ENCODE peak calls at places on chromosomes 2 and 18, in five cellular contexts. U is HCT116, J is transverse colon, P is cardiac muscle cell, W is right lobe of liver. M is an unnamed sample.
A peak's percentile ranks its signal among the peaks of the same experiment; 100 is the strongest.

GRCh38 chr2:220036431-220036830 is 409.0 kb downstream of the SLC4A3 start:
- DNase-seq in U (no peak), J (no peak), P (no peak), W (no peak), M (no peak)

GRCh38 chr2:8563814-8564474 is 117.9 kb upstream of the ID2 start:
- DNase-seq in U (no peak), J (peak; percentile 5), P (no peak), W (peak; percentile 20), M (no peak)

GRCh38 chr18:11857177-11857887 is 6.1 kb downstream of the CHMP1B start:
- DNase-seq in U (peak; percentile 95), J (peak; percentile 83), P (peak; percentile 98), W (no peak), M (peak; percentile 99)

GRCh38 chr2:157559890-157560289 is 68.8 kb downstream of the ACVR1C start:
- DNase-seq in U (no peak), J (no peak), P (no peak), W (no peak), M (no peak)

GRCh38 chr18:35030234-35030989 is 10.8 kb upstream of the MAPRE2 start:
- DNase-seq in U (no peak), J (peak; percentile 22), P (no peak), W (no peak), M (no peak)

GRCh38 chr2:88831792-88832248 is 140.3 kb downstream of the RPIA start:
- DNase-seq in U (peak; percentile 42), J (peak; percentile 83), P (peak; percentile 74), W (no peak), M (no peak)

GRCh38 chr2:172246649-172247048 is 143.9 kb upstream of the DLX2 start:
- DNase-seq in U (peak; percentile 63), J (no peak), P (no peak), W (no peak), M (no peak)

GRCh38 chr2:8004250-8004681 is 677.6 kb upstream of the ID2 start:
- DNase-seq in U (no peak), J (peak; percentile 48), P (peak; percentile 90), W (no peak), M (peak; percentile 33)

GRCh38 chr2:100013892-100014677 is 128.3 kb downstream of the AFF3 start:
- DNase-seq in U (peak; percentile 81), J (no peak), P (peak; percentile 84), W (peak; percentile 81), M (peak; percentile 95)

GRCh38 chr18:49238433-49239042 is 221.9 kb downstream of the DYM start:
- DNase-seq in U (peak; percentile 13), J (no peak), P (peak; percentile 56), W (no peak), M (no peak)

GRCh38 chr18:73283032-73283431 is 415.2 kb upstream of the NETO1 start:
- DNase-seq in U (no peak), J (no peak), P (no peak), W (no peak), M (no peak)

GRCh38 chr2:149040451-149040850 is 2.0 kb downstream of the LYPD6B start:
- DNase-seq in U (peak; percentile 42), J (peak; percentile 45), P (peak; percentile 11), W (no peak), M (no peak)

GRCh38 chr2:197179744-197180498 is 130.7 kb downstream of the ANKRD44 start:
- DNase-seq in U (no peak), J (no peak), P (peak; percentile 63), W (peak; percentile 87), M (peak; percentile 52)

GRCh38 chr2:164388511-164388910 is 232.8 kb downstream of the GRB14 start:
- DNase-seq in U (no peak), J (no peak), P (peak; percentile 25), W (no peak), M (peak; percentile 57)

GRCh38 chr18:8952796-8953760 is 149.4 kb upstream of the NDUFV2 start:
- DNase-seq in U (no peak), J (no peak), P (peak; percentile 86), W (no peak), M (peak; percentile 74)

GRCh38 chr2:31335921-31336570 is 78.5 kb downstream of the XDH start:
- DNase-seq in U (no peak), J (no peak), P (peak; percentile 60), W (no peak), M (peak; percentile 34)

GRCh38 chr2:64807417-64807816 is 153.7 kb upstream of the SERTAD2 start:
- DNase-seq in U (peak; percentile 70), J (no peak), P (peak; percentile 94), W (no peak), M (peak; percentile 99)

GRCh38 chr2:39094717-39095363 is 26.0 kb downstream of the SOS1 start:
- DNase-seq in U (no peak), J (no peak), P (peak; percentile 68), W (no peak), M (peak; percentile 73)

GRCh38 chr2:176565641-176566323 is 296.5 kb downstream of the MTX2 start:
- DNase-seq in U (no peak), J (no peak), P (no peak), W (no peak), M (no peak)

GRCh38 chr2:239376942-239377531 is 23.8 kb downstream of the HDAC4 start:
- DNase-seq in U (no peak), J (no peak), P (no peak), W (peak; percentile 34), M (no peak)

GRCh38 chr2:127422631-127423475 is 4.6 kb downstream of the PROC start:
- DNase-seq in U (no peak), J (peak; percentile 45), P (no peak), W (no peak), M (no peak)

GRCh38 chr18:54822872-54823845 is 5.1 kb upstream of the RAB27B start:
- DNase-seq in U (peak; percentile 34), J (no peak), P (peak; percentile 85), W (no peak), M (peak; percentile 78)

GRCh38 chr18:1436199-1436598 is 531.5 kb downstream of the ADCYAP1 start:
- DNase-seq in U (no peak), J (no peak), P (no peak), W (no peak), M (no peak)

GRCh38 chr2:231425811-231426703 is 30.5 kb downstream of the B3GNT7 start:
- DNase-seq in U (no peak), J (no peak), P (no peak), W (no peak), M (no peak)

GRCh38 chr2:175445276-175445675 is 263.8 kb upstream of the ATP5MC3 start:
- DNase-seq in U (no peak), J (no peak), P (no peak), W (no peak), M (no peak)

GRCh38 chr18:45739848-45740247 is 15.9 kb downstream of the SLC14A1 start:
- DNase-seq in U (no peak), J (no peak), P (no peak), W (no peak), M (no peak)

GRCh38 chr2:42925742-42926437 is 133.5 kb upstream of the HAAO start:
- DNase-seq in U (no peak), J (no peak), P (no peak), W (peak; percentile 92), M (no peak)

GRCh38 chr2:69720404-69720803 is 21.5 kb upstream of the ANXA4 start:
- DNase-seq in U (no peak), J (no peak), P (peak; percentile 31), W (no peak), M (no peak)
- TF ChIP-seq CTCF in U (peak; percentile 14), J (no peak), P (peak; percentile 51), W (peak; percentile 18), M (peak; percentile 60)

GRCh38 chr2:9982248-9982647 is 30.8 kb downstream of the GRHL1 start:
- DNase-seq in U (no peak), J (no peak), P (peak; percentile 82), W (no peak), M (peak; percentile 83)

GRCh38 chr2:9984217-9984739 is 32.8 kb downstream of the GRHL1 start:
- DNase-seq in U (peak; percentile 47), J (no peak), P (peak; percentile 71), W (no peak), M (no peak)

GRCh38 chr2:9983413-9984216 is 32.1 kb downstream of the GRHL1 start:
- DNase-seq in U (no peak), J (no peak), P (peak; percentile 33), W (no peak), M (no peak)

GRCh38 chr2:9981646-9982045 is 30.2 kb downstream of the GRHL1 start:
- DNase-seq in U (no peak), J (no peak), P (no peak), W (no peak), M (no peak)

DNA sequence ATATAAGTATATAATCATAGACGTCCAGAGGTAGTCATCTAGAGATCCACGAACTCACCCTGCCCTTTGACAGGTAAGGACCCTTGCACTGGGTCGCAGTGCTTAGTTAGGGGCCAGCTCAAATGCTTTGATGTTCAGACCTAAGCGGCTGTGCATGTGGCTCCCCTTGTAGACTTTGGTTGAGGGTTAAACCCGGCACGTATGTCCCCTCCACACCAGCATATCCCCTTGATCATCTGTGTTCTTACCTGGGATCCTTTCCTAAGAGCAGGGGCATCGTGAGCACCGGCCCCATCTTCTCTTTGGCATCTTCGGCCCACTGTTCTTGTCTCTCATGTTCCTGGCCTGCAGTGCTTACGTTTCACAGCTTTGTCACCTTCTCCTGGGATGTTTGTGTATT is 31.4 kb downstream of the GRHL1 start:
- DNase-seq in U (no peak), J (no peak), P (no peak), W (no peak), M (no peak)
- H3K27ac ChIP-seq in U (no peak overlapping the region), J (no peak overlapping the region), P (no peak overlapping the region), W (no peak overlapping the region), M (no peak overlapping the region)

DNA sequence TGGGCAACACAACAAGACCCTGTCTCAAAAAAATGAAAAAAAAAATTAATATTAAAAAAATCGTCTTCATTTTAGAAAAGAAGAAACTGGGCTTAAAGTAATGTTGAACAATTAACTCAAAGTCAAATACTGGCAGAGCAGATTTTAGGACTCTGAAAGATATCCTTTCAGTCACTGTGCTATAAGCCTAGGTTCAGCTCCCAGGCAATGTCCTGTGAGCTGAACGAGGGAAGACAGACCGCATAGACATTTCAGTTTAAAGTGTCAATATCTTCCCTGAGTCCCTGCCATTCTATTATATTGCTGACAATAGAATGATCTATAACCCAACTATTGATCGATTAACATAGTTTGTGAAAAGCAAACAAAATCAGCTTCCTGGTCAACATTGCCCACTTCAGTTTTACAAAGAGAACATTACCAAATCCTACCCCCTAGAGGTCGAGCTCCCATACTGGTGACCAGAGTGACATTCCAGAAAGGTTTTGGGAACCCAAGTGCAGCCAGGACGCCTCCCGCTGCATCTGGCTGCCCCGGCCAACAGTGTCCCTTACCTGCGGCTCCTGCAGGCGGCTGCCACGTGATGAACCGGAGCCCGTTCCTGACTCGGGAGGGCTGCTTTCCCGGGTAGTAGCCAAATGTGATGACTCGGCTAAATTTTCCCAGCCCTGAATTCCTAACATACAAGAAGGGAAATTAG is 639 bp downstream of the MRO start:
- DNase-seq in U (no peak), J (peak; percentile 59), P (peak; percentile 65), W (peak; percentile 95), M (no peak)
- TF ChIP-seq CTCF in U (no peak), J (no peak), P (no peak), W (peak; percentile 27), M (no peak)

GRCh38 chr18:74529811-74530583 is 4.3 kb upstream of the CNDP1 start:
- DNase-seq in U (no peak), J (no peak), P (no peak), W (peak; percentile 41), M (no peak)

GRCh38 chr18:74530584-74530862 is 3.8 kb upstream of the CNDP1 start:
- DNase-seq in U (no peak), J (no peak), P (no peak), W (peak; percentile 22), M (no peak)

GRCh38 chr18:74528478-74528877 is 5.8 kb upstream of the CNDP1 start:
- DNase-seq in U (no peak), J (no peak), P (no peak), W (no peak), M (no peak)

GRCh38 chr18:74529378-74529777 is 4.9 kb upstream of the CNDP1 start:
- DNase-seq in U (no peak), J (no peak), P (no peak), W (peak; percentile 15), M (no peak)

GRCh38 chr18:74528913-74529312 is 5.4 kb upstream of the CNDP1 start:
- DNase-seq in U (no peak), J (no peak), P (no peak), W (no peak), M (no peak)
- H3K27ac ChIP-seq in U (no peak overlapping the region), J (no peak overlapping the region), P (no peak overlapping the region), W (no peak overlapping the region), M (no peak overlapping the region)